ENCODE peak calls at places on chromosomes 13 and 19, in six cellular contexts. C is osteoblast, M is AG04450, S is psoas muscle, J is heart left ventricle, D is colonic mucosa. Q is an unnamed sample.

GRCh38 chr19:49803529-49803856 is 9.6 kb downstream of the FUZ start:
- DNase-seq in J (no peak), C (peak; percentile 56), M (no peak), D (no peak), S (no peak), Q (no peak)

GRCh38 chr19:9885077-9885552 is 50.0 kb downstream of the PIN1 start:
- DNase-seq in C (peak; percentile 74), M (no peak), J (peak; percentile 44), S (peak; percentile 73), D (no peak), Q (peak; percentile 7)

GRCh38 chr19:13981467-13981866 is 24.7 kb downstream of the RFX1 start:
- DNase-seq in D (no peak), C (peak; percentile 90), M (no peak), S (no peak), J (no peak), Q (no peak)

GRCh38 chr13:75788494-75788991 is 152.4 kb downstream of the LMO7 start:
- DNase-seq in C (no peak), M (peak; percentile 85), J (peak; percentile 52), D (peak; percentile 74), S (peak; percentile 61), Q (peak; percentile 84)

GRCh38 chr13:100203696-100204367 is 114.9 kb downstream of the PCCA start:
- DNase-seq in C (peak; percentile 58), J (no peak), D (no peak), S (no peak), M (no peak), Q (no peak)

GRCh38 chr13:30832845-30833332 is 73.2 kb upstream of the MEDAG start:
- DNase-seq in S (peak; percentile 64), C (no peak), J (peak; percentile 62), M (no peak), D (peak; percentile 94), Q (no peak)

GRCh38 chr19:46529622-46530451 is 34.2 kb upstream of the PNMA8B start:
- DNase-seq in S (peak; percentile 80), C (peak; percentile 95), J (peak; percentile 67), M (no peak), D (peak; percentile 69), Q (no peak)

GRCh38 chr13:65307056-65307455 is 1923.1 kb downstream of the PCDH9 start:
- DNase-seq in S (no peak), M (no peak), D (no peak), J (no peak), C (no peak), Q (no peak)

GRCh38 chr19:10565028-10565566 is 713 bp downstream of the KRI1 start:
- DNase-seq in J (no peak), M (no peak), D (peak; percentile 42), C (peak; percentile 98), S (peak; percentile 67), Q (no peak)

GRCh38 chr13:92175330-92175729 is 776.9 kb downstream of the GPC5 start:
- DNase-seq in C (peak; percentile 69), S (no peak), J (no peak), M (peak; percentile 34), D (peak; percentile 20), Q (no peak)

GRCh38 chr19:39557791-39558622 is 18.0 kb upstream of the EID2 start:
- DNase-seq in S (no peak), C (no peak), M (no peak), D (no peak), J (no peak), Q (no peak)

GRCh38 chr13:95298971-95299627 is 2.2 kb downstream of the ABCC4 start:
- DNase-seq in D (no peak), S (no peak), J (no peak), C (peak; percentile 91), M (peak; percentile 71), Q (no peak)

GRCh38 chr19:34214040-34214439 is 40.3 kb upstream of the GARRE1 start:
- DNase-seq in C (no peak), S (no peak), D (no peak), J (no peak), M (no peak), Q (no peak)

GRCh38 chr13:39825886-39826285 is 170.4 kb downstream of the COG6 start:
- DNase-seq in D (no peak), S (no peak), J (no peak), M (no peak), C (no peak), Q (no peak)

GRCh38 chr19:2716722-2717637 is 4.2 kb downstream of the DIRAS1 start:
- DNase-seq in D (no peak), M (no peak), S (no peak), C (peak; percentile 86), J (no peak), Q (no peak)

GRCh38 chr19:2719232-2719735 is 1.9 kb downstream of the DIRAS1 start:
- DNase-seq in D (no peak), J (no peak), C (peak; percentile 80), M (no peak), S (no peak), Q (no peak)

GRCh38 chr19:2716275-2716650 is 4.9 kb downstream of the DIRAS1 start:
- DNase-seq in J (no peak), S (no peak), C (peak; percentile 59), D (no peak), M (no peak), Q (no peak)

GRCh38 chr19:2715470-2716274 is 5.5 kb downstream of the DIRAS1 start:
- DNase-seq in C (peak; percentile 81), M (no peak), S (no peak), J (no peak), D (no peak), Q (no peak)

GRCh38 chr19:2717638-2718541 is 3.3 kb downstream of the DIRAS1 start:
- DNase-seq in C (peak; percentile 84), J (no peak), S (no peak), D (no peak), M (no peak), Q (no peak)
- TF ChIP-seq CTCF in C (no peak), J (no peak), S (no peak), D (no peak), M (no peak), Q (no peak)

DNA sequence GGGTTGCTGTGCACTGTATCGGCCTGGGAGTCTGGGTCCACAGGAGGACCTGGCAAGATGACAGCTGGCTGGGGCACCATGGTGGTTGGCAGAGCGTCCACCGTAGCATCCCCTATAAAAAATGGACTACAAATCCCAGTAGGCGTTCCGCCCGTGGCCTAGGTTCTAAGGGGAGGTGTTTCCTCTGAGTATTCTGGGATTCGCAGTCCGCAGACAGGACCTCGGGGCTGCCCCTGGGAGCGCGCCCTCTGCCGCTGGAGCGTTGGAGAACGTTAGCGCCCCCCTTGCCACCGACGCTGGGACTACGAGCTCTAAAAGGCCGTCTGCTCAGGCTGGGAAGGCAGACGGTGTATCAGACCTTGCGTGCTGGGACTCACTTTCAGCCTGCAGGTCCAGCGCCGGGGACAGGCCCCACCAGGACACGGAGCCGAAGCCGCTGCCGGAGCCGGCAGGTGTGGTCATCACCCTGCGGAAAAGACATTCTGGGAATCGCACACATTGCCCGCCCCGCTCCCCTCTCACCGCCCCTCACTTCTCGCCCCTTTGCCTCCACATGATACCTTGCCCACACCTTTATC is 372 bp downstream of the DNAAF3 start:
- DNase-seq in M (no peak), S (peak; percentile 81), C (peak; percentile 97), D (peak; percentile 56), J (peak; percentile 74), Q (no peak)
- TF ChIP-seq CTCF in M (peak; percentile 62), S (peak; percentile 40), C (peak; percentile 57), D (peak; percentile 27), J (peak; percentile 49), Q (peak; percentile 61)

DNA sequence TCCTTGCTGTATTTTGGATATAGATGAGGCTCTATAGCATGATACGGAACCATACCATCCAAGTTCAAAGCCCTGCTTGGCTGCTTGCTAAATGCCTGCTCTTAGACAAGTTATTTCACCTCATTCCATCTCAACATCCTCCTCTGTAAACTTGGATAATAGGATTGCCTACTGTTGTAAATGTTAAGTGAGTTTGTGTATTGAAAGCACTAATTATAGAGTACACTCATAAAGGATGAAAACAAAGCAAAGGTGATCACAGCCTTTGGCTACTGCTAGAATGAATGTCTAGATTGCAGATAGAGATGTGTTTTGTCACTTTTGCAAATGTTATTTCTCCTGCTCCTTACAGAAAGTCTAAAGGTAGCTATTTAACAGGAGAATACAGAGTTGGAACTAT is 34.3 kb upstream of the STARD13 start:
- DNase-seq in D (no peak), M (no peak), C (no peak), S (no peak), J (no peak), Q (no peak)
- TF ChIP-seq CTCF in D (no peak), M (no peak), C (no peak), S (no peak), J (no peak), Q (no peak)

GRCh38 chr13:110116072-110116487 is 190.9 kb downstream of the COL4A1 start:
- DNase-seq in M (no peak), S (peak; percentile 80), J (peak; percentile 63), D (peak; percentile 60), C (peak; percentile 95), Q (no peak)
- TF ChIP-seq CTCF in M (peak; percentile 88), S (peak; percentile 78), J (peak; percentile 65), D (peak; percentile 79), C (peak; percentile 73), Q (peak; percentile 67)

DNA sequence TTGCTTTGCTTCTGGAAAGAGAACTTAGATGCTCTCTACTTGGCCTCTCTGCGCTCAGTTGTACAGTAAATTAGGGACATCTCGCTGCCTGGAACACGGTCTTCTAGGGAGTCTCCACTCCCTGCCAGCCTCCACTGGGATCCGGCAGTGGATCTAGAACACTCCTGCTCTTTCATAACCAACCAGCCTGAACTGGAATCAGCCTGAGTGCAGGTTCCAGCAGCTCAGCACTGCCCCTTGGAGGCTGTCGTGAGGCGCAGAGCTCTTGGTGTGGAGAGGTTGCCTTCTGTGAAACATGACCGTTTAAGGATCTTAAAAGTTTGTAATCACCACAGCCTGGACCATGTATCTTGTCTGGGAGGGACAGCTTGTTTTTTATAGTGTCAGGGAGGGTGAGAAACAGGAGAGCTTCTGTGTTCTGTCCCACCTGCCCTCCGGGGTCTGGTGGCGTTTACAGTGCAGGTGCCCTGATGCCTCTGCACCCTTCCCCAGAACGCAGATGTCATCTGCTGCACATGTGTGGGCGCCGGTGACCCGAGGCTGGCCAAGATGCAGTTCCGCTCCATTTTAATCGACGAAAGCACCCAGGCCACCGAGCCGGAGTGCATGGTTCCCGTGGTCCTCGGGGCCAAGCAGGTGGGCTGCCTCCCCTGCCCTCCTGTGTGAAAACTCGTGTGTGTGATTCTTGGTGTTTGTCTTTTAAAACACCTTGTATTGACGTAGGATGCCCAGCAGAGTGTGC is 24.8 kb downstream of the UPF1 start:
- DNase-seq in M (no peak), D (no peak), J (no peak), C (peak; percentile 99), S (no peak), Q (no peak)
- TF ChIP-seq CTCF in M (peak; percentile 50), D (no peak), J (no peak), C (peak; percentile 49), S (peak; percentile 9), Q (peak; percentile 53)

GRCh38 chr13:52599853-52600603 is 42.2 kb upstream of the HNRNPA1L2 start:
- DNase-seq in J (no peak), D (peak; percentile 36), S (peak; percentile 64), M (no peak), C (peak; percentile 88), Q (no peak)
- TF ChIP-seq CTCF in J (no peak), D (no peak), S (no peak), M (no peak), C (no peak), Q (no peak)

GRCh38 chr19:41023193-41023592 is 32.1 kb downstream of the CYP2B6 start:
- DNase-seq in D (no peak), M (no peak), C (no peak), J (no peak), S (no peak), Q (no peak)
- TF ChIP-seq CTCF in D (no peak), M (no peak), C (no peak), J (no peak), S (no peak), Q (no peak)

GRCh38 chr19:17073869-17074627 is 1.2 kb downstream of the HAUS8 start:
- DNase-seq in M (no peak), J (no peak), D (peak; percentile 42), S (no peak), C (peak; percentile 68), Q (no peak)
- TF ChIP-seq CTCF in M (no peak), J (no peak), D (no peak), S (no peak), C (no peak), Q (no peak)

Q was measured in AG09319.